ENCODE peak calls at places on chromosomes 12 and 14, in four cellular contexts. B is Karpas-422, J is heart right ventricle, O is upper lobe of right lung. P is an unnamed sample. For H3K4me1, the result is how much of the 10 kb centered on the place peaks cover.

GRCh38 chr12:94418517-94418916 is 41.1 kb downstream of the CEP83 start:
- DNase-seq in O (no peak), J (no peak), B (no peak), P (no peak)

GRCh38 chr12:121026274-121027045 is 10.2 kb upstream of the C12orf43 start:
- DNase-seq in O (no peak), J (no peak), B (no peak), P (no peak)

GRCh38 chr14:73663548-73664212 is 18.9 kb downstream of the DNAL1 start:
- DNase-seq in B (no peak), J (no peak), O (no peak), P (no peak)

GRCh38 chr12:37543966-37544668 is 772.5 kb upstream of the ALG10B start:
- DNase-seq in J (no peak), B (no peak), O (no peak), P (no peak)

GRCh38 chr14:68248481-68249255 is 429.1 kb downstream of the RAD51B start:
- DNase-seq in B (peak), J (peak), O (peak), P (peak)

GRCh38 chr14:79701371-79701770 is 509.9 kb downstream of the DIO2 start:
- DNase-seq in O (no peak), J (no peak), B (no peak), P (no peak)

GRCh38 chr12:85866929-85867776 is 6.9 kb upstream of the NTS start:
- DNase-seq in J (no peak), O (no peak), B (peak), P (no peak)

GRCh38 chr12:53049582-53050318 is at the start of gene TNS2:
- DNase-seq in O (peak), B (no peak), J (peak), P (peak)

GRCh38 chr12:43722621-43723020 is 36.0 kb downstream of the PUS7L start:
- DNase-seq in B (no peak), J (no peak), O (no peak), P (no peak)

GRCh38 chr12:116950628-116951325 is 40.0 kb downstream of the FBXW8 start:
- DNase-seq in J (no peak), B (no peak), O (no peak), P (no peak)

GRCh38 chr12:57614178-57614947 is 3.1 kb downstream of the ARHGEF25 start:
- DNase-seq in O (no peak), J (peak), B (peak), P (peak)

GRCh38 chr12:50751921-50752721 is 11.8 kb upstream of the ATF1 start:
- DNase-seq in B (no peak), J (no peak), O (no peak), P (no peak)

GRCh38 chr12:51118706-51119105 is 35.3 kb upstream of the CSRNP2 start:
- DNase-seq in B (no peak), O (no peak), J (no peak), P (no peak)

GRCh38 chr12:21676781-21677180 is 19.1 kb upstream of the LDHB start:
- DNase-seq in O (no peak), J (no peak), B (no peak), P (no peak)

GRCh38 chr14:96587823-96588385 is 85.7 kb downstream of the PAPOLA start:
- DNase-seq in O (no peak), J (no peak), B (no peak), P (no peak)

GRCh38 chr14:103898711-103899110 is 29.5 kb upstream of the TDRD9 start:
- DNase-seq in O (no peak), J (no peak), B (no peak), P (no peak)

GRCh38 chr12:91630906-91631305 is 448.3 kb upstream of the DCN start:
- DNase-seq in J (no peak), B (no peak), O (no peak), P (no peak)

GRCh38 chr12:122659579-122659978 is 43.6 kb downstream of the HCAR2 start:
- DNase-seq in B (no peak), O (no peak), J (no peak), P (no peak)

GRCh38 chr12:95967301-95967700 is 24.2 kb downstream of the AMDHD1 start:
- DNase-seq in B (no peak), J (no peak), O (no peak), P (no peak)

GRCh38 chr12:124109760-124110159 is 136.7 kb downstream of the ZNF664 start:
- DNase-seq in B (peak), O (no peak), J (no peak), P (no peak)

GRCh38 chr12:9868271-9868815 is 811 bp downstream of the CLEC2B start:
- DNase-seq in B (no peak), O (no peak), J (no peak), P (no peak)

GRCh38 chr14:51716610-51717009 is 64.9 kb downstream of the FRMD6 start:
- DNase-seq in O (no peak), B (no peak), J (no peak), P (no peak)

GRCh38 chr14:23352506-23353432 is at the start of gene SLC22A17:
- DNase-seq in B (no peak), J (peak), O (peak), P (peak)

GRCh38 chr12:29238822-29239291 is 89.8 kb downstream of the FAR2 start:
- DNase-seq in O (no peak), B (no peak), J (no peak), P (no peak)

GRCh38 chr12:111431772-111432171 is 26.0 kb downstream of the SH2B3 start:
- DNase-seq in B (no peak), O (no peak), J (no peak), P (no peak)

GRCh38 chr12:111428728-111429175 is 23.0 kb downstream of the SH2B3 start:
- DNase-seq in O (peak), J (peak), B (no peak), P (peak)

GRCh38 chr12:111429760-111430417 is 24.2 kb downstream of the SH2B3 start:
- DNase-seq in J (no peak), O (no peak), B (no peak), P (no peak)

GRCh38 chr12:111428081-111428727 is 22.5 kb downstream of the SH2B3 start:
- DNase-seq in B (no peak), O (no peak), J (no peak), P (no peak)

DNA sequence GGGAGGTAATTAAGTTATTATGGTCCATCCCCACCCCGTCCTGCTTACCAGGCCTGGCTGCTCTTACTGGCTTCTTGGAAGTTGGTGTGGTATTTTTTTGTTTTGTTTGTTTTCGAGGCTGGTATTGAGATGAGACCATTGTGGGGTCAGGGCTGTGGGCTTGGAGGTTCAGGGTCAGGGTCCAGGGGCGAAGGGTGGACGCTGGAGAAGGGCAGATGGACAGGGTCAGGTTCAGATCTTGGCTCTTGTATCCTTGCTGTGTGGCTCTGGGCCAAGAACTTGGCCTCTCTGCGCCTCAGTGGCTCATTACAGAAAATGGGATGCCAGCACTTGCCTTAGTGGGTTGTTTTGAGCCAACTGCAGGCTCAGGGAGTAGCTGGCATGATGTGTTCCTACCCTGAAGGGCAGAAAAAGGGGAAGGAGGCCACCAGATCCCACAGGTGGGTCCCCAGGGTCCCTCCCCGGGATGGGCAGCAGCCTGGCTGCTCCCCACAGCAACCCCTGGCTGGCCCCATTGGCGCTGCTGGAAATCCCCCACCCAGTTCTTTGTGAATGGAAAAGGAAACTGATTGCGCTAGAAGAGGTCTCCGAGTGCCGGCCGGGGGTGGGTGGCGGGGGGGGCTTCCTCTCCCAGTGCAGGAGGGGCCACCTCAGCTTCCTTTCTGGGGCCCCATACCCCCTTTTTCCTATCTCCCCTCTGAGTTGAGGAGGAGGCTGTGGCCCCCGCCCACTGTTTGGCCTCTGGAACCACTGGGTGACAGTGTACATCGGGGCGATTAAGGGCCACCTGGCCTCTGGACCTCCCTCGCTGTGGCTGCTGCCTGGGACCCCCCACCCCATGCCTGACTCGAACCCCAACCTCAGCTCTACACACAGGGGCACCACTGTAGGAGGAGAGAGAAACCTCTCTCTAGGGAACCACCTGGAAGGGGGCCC is 25.0 kb downstream of the SH2B3 start:
- DNase-seq in J (no peak), B (no peak), O (no peak), P (no peak)
- H3K4me1 ChIP-seq in J (half or more), B (half or more), O (half or more), P (under half)

DNA sequence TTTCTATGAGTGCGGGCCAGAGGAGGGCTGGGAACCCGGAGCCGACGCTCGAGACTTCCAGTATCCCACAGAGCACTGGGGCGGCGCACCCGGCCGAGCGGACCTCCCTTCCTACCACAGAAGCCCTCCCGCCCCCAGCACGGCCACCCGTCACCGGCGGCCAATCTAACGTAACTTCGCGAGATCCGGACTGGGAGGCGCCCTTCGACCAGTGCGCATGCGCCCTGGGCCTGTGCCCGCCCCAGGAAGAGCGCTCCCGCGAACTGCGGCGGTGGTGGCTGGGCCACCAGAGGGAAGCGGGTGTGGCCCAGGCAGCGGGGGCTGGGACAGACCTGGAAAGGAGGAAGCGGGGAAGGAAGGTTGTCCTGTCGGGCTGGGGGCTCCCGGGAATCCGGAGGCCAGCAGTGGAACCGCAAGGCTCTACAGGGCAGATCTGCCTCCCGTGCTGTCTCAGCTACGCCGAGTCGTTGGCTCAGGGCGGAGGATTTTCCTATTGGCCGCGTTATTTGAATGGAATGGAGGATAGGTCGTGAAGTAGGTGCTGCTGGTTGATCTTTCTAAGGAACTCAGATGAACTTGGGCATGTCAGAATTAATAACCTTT is at the start of gene PPP1R12A:
- DNase-seq in O (peak), J (peak), B (peak), P (peak)
- H3K27ac ChIP-seq in O (peak), J (peak), B (peak), P (peak)

GRCh38 chr12:15984097-15984800 is 73.1 kb downstream of the DERA start:
- DNase-seq in B (no peak), J (no peak), O (no peak), P (no peak)
- H3K4me1 ChIP-seq in B (under half), J (under half), O (under half), P (under half)

GRCh38 chr14:62691613-62692489 is 353.4 kb downstream of the KCNH5 start:
- DNase-seq in J (no peak), B (no peak), O (no peak), P (peak)
- H3K27ac ChIP-seq in J (no peak), B (no peak), O (peak), P (no peak)

DNA sequence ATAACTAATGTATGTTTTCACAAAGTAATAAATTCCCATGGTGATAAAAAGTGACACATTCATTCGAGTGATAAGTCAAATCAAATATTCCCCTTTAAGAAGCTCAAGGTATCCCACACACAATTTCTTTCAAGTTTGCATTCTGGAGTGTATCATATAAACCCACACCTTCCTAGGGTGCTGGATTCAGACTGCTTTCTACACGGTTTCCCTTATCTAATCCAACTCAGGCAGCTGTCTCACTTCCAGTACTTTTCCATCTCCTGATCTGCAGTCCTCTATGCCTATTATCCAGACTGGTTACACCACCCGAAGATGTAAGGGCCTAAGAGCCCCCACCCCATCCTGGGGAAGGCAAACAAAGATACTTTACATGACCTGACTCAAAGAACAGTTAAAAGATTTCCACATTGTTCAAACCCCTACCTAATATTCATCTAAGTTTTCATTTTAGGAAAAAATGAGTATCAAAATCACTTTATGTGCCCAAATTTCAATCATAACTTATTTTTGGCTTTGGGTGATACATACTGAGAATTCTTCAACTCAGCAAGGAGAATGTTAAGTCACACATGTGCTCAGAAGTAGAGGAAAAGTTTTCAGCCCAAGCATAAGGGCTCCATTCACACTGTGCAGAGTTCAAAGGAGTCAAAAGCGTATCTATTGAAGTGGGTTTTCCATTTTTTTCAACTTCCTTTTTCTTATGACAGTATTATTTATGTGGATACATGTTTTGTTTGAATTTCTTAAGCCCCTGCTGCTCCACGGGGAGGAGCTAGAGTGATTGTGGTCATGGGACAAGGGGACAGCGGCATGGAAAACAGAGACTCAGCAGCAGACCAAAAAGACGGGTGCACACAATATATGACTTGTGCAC is 41.8 kb downstream of the CORO1C start:
- DNase-seq in O (no peak), B (no peak), J (no peak), P (no peak)
- H3K4me1 ChIP-seq in O (half or more), B (under half), J (half or more), P (under half)